ENCODE peak calls at places on chromosomes 5 and 9, in nine cellular contexts. One of them, this sample, is unnamed.

GRCh38 chr9:134822541-134822940 is 58.1 kb upstream of the FCN2 start:
- DNase-seq in dorsolateral prefrontal cortex: no peak
- DNase-seq in kidney epithelial cell: no peak
- DNase-seq in NCI-H2171 treated with DMSO at 0.1 percent for 48 hours: no peak
- DNase-seq in ureter: no peak
- DNase-seq in head of caudate nucleus: no peak
- DNase-seq in activated naive CD8-positive, alpha-beta T cell treated with anti-CD3 and anti-CD28 coated beads, Interleukin-2, amount 10 ng/mL, durations not matched to agents 7 days and 5 days: no peak
- DNase-seq in mesendoderm: no peak
- DNase-seq in omental fat pad: no peak
- DNase-seq in this sample: no peak

GRCh38 chr5:74040811-74041491 is 415.0 kb downstream of the ARHGEF28 start:
- DNase-seq in kidney epithelial cell: no peak
- DNase-seq in activated naive CD8-positive, alpha-beta T cell treated with anti-CD3 and anti-CD28 coated beads, Interleukin-2, amount 10 ng/mL, durations not matched to agents 7 days and 5 days: no peak
- DNase-seq in ureter: no peak
- DNase-seq in mesendoderm: no peak
- DNase-seq in omental fat pad: no peak
- DNase-seq in NCI-H2171 treated with DMSO at 0.1 percent for 48 hours: peak
- DNase-seq in dorsolateral prefrontal cortex: no peak
- DNase-seq in head of caudate nucleus: no peak
- DNase-seq in this sample: no peak

GRCh38 chr9:127904518-127904887 is 5.1 kb upstream of the ST6GALNAC6 start:
- DNase-seq in mesendoderm: peak
- DNase-seq in activated naive CD8-positive, alpha-beta T cell treated with anti-CD3 and anti-CD28 coated beads, Interleukin-2, amount 10 ng/mL, durations not matched to agents 7 days and 5 days: peak
- DNase-seq in omental fat pad: no peak
- DNase-seq in dorsolateral prefrontal cortex: no peak
- DNase-seq in ureter: peak
- DNase-seq in head of caudate nucleus: no peak
- DNase-seq in kidney epithelial cell: no peak
- DNase-seq in NCI-H2171 treated with DMSO at 0.1 percent for 48 hours: no peak
- DNase-seq in this sample: no peak

GRCh38 chr5:150329881-150330876 is 27.3 kb upstream of the TCOF1 start:
- DNase-seq in ureter: no peak
- DNase-seq in dorsolateral prefrontal cortex: no peak
- DNase-seq in kidney epithelial cell: no peak
- DNase-seq in NCI-H2171 treated with DMSO at 0.1 percent for 48 hours: no peak
- DNase-seq in activated naive CD8-positive, alpha-beta T cell treated with anti-CD3 and anti-CD28 coated beads, Interleukin-2, amount 10 ng/mL, durations not matched to agents 7 days and 5 days: no peak
- DNase-seq in mesendoderm: no peak
- DNase-seq in head of caudate nucleus: no peak
- DNase-seq in omental fat pad: no peak
- DNase-seq in this sample: no peak

GRCh38 chr9:22217254-22217653 is 208.1 kb upstream of the CDKN2B start:
- DNase-seq in ureter: no peak
- DNase-seq in activated naive CD8-positive, alpha-beta T cell treated with anti-CD3 and anti-CD28 coated beads, Interleukin-2, amount 10 ng/mL, durations not matched to agents 7 days and 5 days: no peak
- DNase-seq in dorsolateral prefrontal cortex: no peak
- DNase-seq in NCI-H2171 treated with DMSO at 0.1 percent for 48 hours: no peak
- DNase-seq in kidney epithelial cell: no peak
- DNase-seq in omental fat pad: no peak
- DNase-seq in head of caudate nucleus: no peak
- DNase-seq in mesendoderm: no peak
- DNase-seq in this sample: no peak

GRCh38 chr9:99105152-99106043 is 485 bp downstream of the TGFBR1 start:
- DNase-seq in ureter: peak
- DNase-seq in kidney epithelial cell: no peak
- DNase-seq in activated naive CD8-positive, alpha-beta T cell treated with anti-CD3 and anti-CD28 coated beads, Interleukin-2, amount 10 ng/mL, durations not matched to agents 7 days and 5 days: no peak
- DNase-seq in dorsolateral prefrontal cortex: no peak
- DNase-seq in NCI-H2171 treated with DMSO at 0.1 percent for 48 hours: no peak
- DNase-seq in head of caudate nucleus: peak
- DNase-seq in mesendoderm: peak
- DNase-seq in omental fat pad: peak
- DNase-seq in this sample: peak

GRCh38 chr9:87464110-87464991 is 33.3 kb upstream of the DAPK1 start:
- DNase-seq in mesendoderm: no peak
- DNase-seq in NCI-H2171 treated with DMSO at 0.1 percent for 48 hours: no peak
- DNase-seq in ureter: no peak
- DNase-seq in head of caudate nucleus: peak
- DNase-seq in omental fat pad: no peak
- DNase-seq in activated naive CD8-positive, alpha-beta T cell treated with anti-CD3 and anti-CD28 coated beads, Interleukin-2, amount 10 ng/mL, durations not matched to agents 7 days and 5 days: no peak
- DNase-seq in kidney epithelial cell: no peak
- DNase-seq in dorsolateral prefrontal cortex: no peak
- DNase-seq in this sample: no peak

GRCh38 chr9:120946259-120946658 is 19.7 kb upstream of the TRAF1 start:
- DNase-seq in mesendoderm: no peak
- DNase-seq in kidney epithelial cell: no peak
- DNase-seq in dorsolateral prefrontal cortex: no peak
- DNase-seq in NCI-H2171 treated with DMSO at 0.1 percent for 48 hours: no peak
- DNase-seq in head of caudate nucleus: no peak
- DNase-seq in activated naive CD8-positive, alpha-beta T cell treated with anti-CD3 and anti-CD28 coated beads, Interleukin-2, amount 10 ng/mL, durations not matched to agents 7 days and 5 days: no peak
- DNase-seq in ureter: no peak
- DNase-seq in omental fat pad: no peak
- DNase-seq in this sample: no peak

This sample was measured in breast epithelium.